ENCODE peak calls at places on chromosomes 3 and 15, in ten cellular contexts. I, B, A, V, W, P, S, L, Z and O are unnamed samples.

GRCh38 chr3:197309528-197310361 is 11.3 kb upstream of the DLG1 start:
- DNase-seq in I (no peak), B (peak), A (no peak), V (peak), W (no peak), P (no peak), S (no peak), L (no peak), Z (no peak), O (no peak)

GRCh38 chr3:56682458-56683121 is 475 bp downstream of the TASOR start:
- DNase-seq in I (peak), B (peak), A (peak), V (no peak), W (no peak), P (peak), S (peak), L (peak), Z (peak), O (peak)

GRCh38 chr3:23810342-23811116 is 4.8 kb downstream of the UBE2E1 start:
- DNase-seq in I (peak), B (peak), A (peak), V (no peak), W (peak), P (peak), S (no peak), L (peak), Z (peak), O (peak)

GRCh38 chr3:63931290-63931689 is 19.1 kb upstream of the SCAANT1 start:
- DNase-seq in I (no peak), B (peak), A (no peak), V (no peak), W (no peak), P (peak), S (no peak), L (no peak), Z (no peak), O (no peak)

GRCh38 chr3:81643721-81644120 is 117.7 kb downstream of the GBE1 start:
- DNase-seq in I (no peak), B (peak), A (no peak), V (peak), W (no peak), P (peak), S (no peak), L (no peak), Z (no peak), O (no peak)

GRCh38 chr3:156626104-156626503 is 48.3 kb upstream of the TIPARP start:
- DNase-seq in I (no peak), B (no peak), A (no peak), V (no peak), W (no peak), P (no peak), S (no peak), L (no peak), Z (no peak), O (peak)

GRCh38 chr3:106945435-106945834 is 431.8 kb upstream of the CCDC54 start:
- DNase-seq in I (no peak), B (no peak), A (no peak), V (no peak), W (no peak), P (peak), S (no peak), L (no peak), Z (no peak), O (no peak)

GRCh38 chr3:36890261-36890660 is 54.6 kb downstream of the TRANK1 start:
- DNase-seq in I (no peak), B (peak), A (no peak), V (no peak), W (no peak), P (no peak), S (no peak), L (no peak), Z (no peak), O (no peak)

GRCh38 chr3:195537995-195538394 is 5.1 kb downstream of the PPP1R2 start:
- DNase-seq in I (no peak), B (no peak), A (no peak), V (no peak), W (no peak), P (no peak), S (no peak), L (no peak), Z (no peak), O (no peak)

GRCh38 chr3:124526601-124527000 is 203.7 kb upstream of the UMPS start:
- DNase-seq in I (no peak), B (peak), A (no peak), V (no peak), W (peak), P (no peak), S (no peak), L (no peak), Z (no peak), O (no peak)

GRCh38 chr3:190579514-190580137 is 65.7 kb downstream of the IL1RAP start:
- DNase-seq in I (no peak), B (no peak), A (no peak), V (no peak), W (no peak), P (no peak), S (no peak), L (no peak), Z (no peak), O (no peak)

GRCh38 chr15:64232400-64232799 is 69.6 kb upstream of the PPIB start:
- DNase-seq in I (no peak), B (no peak), A (no peak), V (no peak), W (no peak), P (no peak), S (no peak), L (no peak), Z (no peak), O (no peak)

GRCh38 chr3:124532071-124532470 is 198.2 kb upstream of the UMPS start:
- DNase-seq in I (no peak), B (no peak), A (no peak), V (no peak), W (no peak), P (no peak), S (no peak), L (no peak), Z (no peak), O (no peak)

GRCh38 chr3:179015551-179016020 is 56.0 kb downstream of the ZMAT3 start:
- DNase-seq in I (no peak), B (peak), A (no peak), V (peak), W (peak), P (peak), S (no peak), L (peak), Z (no peak), O (no peak)

GRCh38 chr3:120420855-120421570 is 29.8 kb downstream of the FSTL1 start:
- DNase-seq in I (no peak), B (no peak), A (no peak), V (no peak), W (no peak), P (no peak), S (no peak), L (no peak), Z (no peak), O (no peak)

GRCh38 chr3:139534444-139534812 is 5.1 kb downstream of the RBP1 start:
- DNase-seq in I (no peak), B (no peak), A (no peak), V (peak), W (no peak), P (no peak), S (no peak), L (peak), Z (no peak), O (no peak)

GRCh38 chr3:125125822-125126245 is 70.0 kb upstream of the HEG1 start:
- DNase-seq in I (no peak), B (no peak), A (no peak), V (no peak), W (no peak), P (peak), S (no peak), L (no peak), Z (no peak), O (no peak)

GRCh38 chr3:108838411-108838810 is 15.8 kb downstream of the TRAT1 start:
- DNase-seq in I (no peak), B (no peak), A (no peak), V (no peak), W (no peak), P (no peak), S (no peak), L (no peak), Z (no peak), O (no peak)

GRCh38 chr3:136957751-136958288 is at the start of gene IL20RB:
- DNase-seq in I (no peak), B (peak), A (no peak), V (peak), W (peak), P (no peak), S (no peak), L (no peak), Z (no peak), O (no peak)

GRCh38 chr3:27722957-27723802 is 1.1 kb upstream of the EOMES start:
- DNase-seq in I (no peak), B (peak), A (no peak), V (no peak), W (no peak), P (no peak), S (no peak), L (no peak), Z (no peak), O (no peak)

GRCh38 chr15:101366853-101367252 is 71.8 kb upstream of the SNRPA1 start:
- DNase-seq in I (no peak), B (no peak), A (no peak), V (no peak), W (no peak), P (no peak), S (no peak), L (no peak), Z (no peak), O (no peak)

GRCh38 chr15:44265757-44266156 is 22.8 kb upstream of the GOLM2 start:
- DNase-seq in I (no peak), B (no peak), A (no peak), V (no peak), W (no peak), P (no peak), S (no peak), L (no peak), Z (no peak), O (no peak)

GRCh38 chr3:59979542-59979941 is 929.7 kb upstream of the CFAP20DC start:
- DNase-seq in I (no peak), B (no peak), A (no peak), V (no peak), W (no peak), P (no peak), S (no peak), L (no peak), Z (no peak), O (no peak)

GRCh38 chr3:50235716-50236483 is at the start of gene GNAI2:
- DNase-seq in I (peak), B (peak), A (peak), V (peak), W (peak), P (peak), S (peak), L (peak), Z (peak), O (peak)

GRCh38 chr3:132228923-132229322 is 88.3 kb upstream of the ACP3 start:
- DNase-seq in I (no peak), B (no peak), A (no peak), V (peak), W (no peak), P (no peak), S (no peak), L (no peak), Z (no peak), O (no peak)

GRCh38 chr3:58564456-58565160 is 12.6 kb downstream of the FAM107A start:
- DNase-seq in I (no peak), B (no peak), A (no peak), V (no peak), W (no peak), P (no peak), S (no peak), L (no peak), Z (no peak), O (peak)

GRCh38 chr3:29764603-29765254 is 483.9 kb downstream of the RBMS3 start:
- DNase-seq in I (no peak), B (no peak), A (no peak), V (peak), W (no peak), P (no peak), S (no peak), L (no peak), Z (no peak), O (no peak)

GRCh38 chr3:39870706-39871105 is 61.3 kb downstream of the MYRIP start:
- DNase-seq in I (no peak), B (no peak), A (no peak), V (no peak), W (no peak), P (no peak), S (no peak), L (no peak), Z (no peak), O (no peak)

GRCh38 chr3:184003187-184003967 is 14.3 kb downstream of the ABCC5 start:
- DNase-seq in I (no peak), B (no peak), A (no peak), V (no peak), W (no peak), P (no peak), S (no peak), L (no peak), Z (no peak), O (no peak)

GRCh38 chr3:64224826-64225606 is at the start of gene PRICKLE2:
- DNase-seq in I (no peak), B (peak), A (peak), V (no peak), W (no peak), P (no peak), S (no peak), L (peak), Z (peak), O (no peak)

GRCh38 chr15:78234515-78235040 is at the start of gene ACSBG1:
- DNase-seq in I (no peak), B (peak), A (peak), V (no peak), W (no peak), P (no peak), S (no peak), L (no peak), Z (no peak), O (no peak)
- TF ChIP-seq POLR2AphosphoS5 in I (no peak), B (no peak), A (no peak), V (no peak), W (no peak), P (no peak), S (no peak), L (no peak), Z (no peak), O (no peak)

GRCh38 chr15:100341662-100342560 is at the start of gene ADAMTS17:
- DNase-seq in I (peak), B (peak), A (peak), V (peak), W (peak), P (peak), S (peak), L (peak), Z (peak), O (peak)
- TF ChIP-seq POLR2AphosphoS5 in I (no peak), B (no peak), A (peak), V (peak), W (no peak), P (no peak), S (no peak), L (peak), Z (no peak), O (peak)

GRCh38 chr15:37377428-37377827 is 277.1 kb upstream of the MEIS2 start:
- DNase-seq in I (no peak), B (no peak), A (no peak), V (no peak), W (no peak), P (no peak), S (no peak), L (no peak), Z (no peak), O (no peak)
- TF ChIP-seq POLR2AphosphoS5 in I (no peak), B (no peak), A (no peak), V (no peak), W (no peak), P (no peak), S (no peak), L (no peak), Z (no peak), O (no peak)

GRCh38 chr3:185362850-185363661 is at the start of gene MAP3K13:
- DNase-seq in I (peak), B (peak), A (peak), V (peak), W (peak), P (peak), S (peak), L (peak), Z (peak), O (peak)
- TF ChIP-seq POLR2AphosphoS5 in I (peak), B (no peak), A (no peak), V (no peak), W (no peak), P (no peak), S (no peak), L (no peak), Z (no peak), O (peak)

GRCh38 chr15:43230640-43231115 is 9.9 kb upstream of the EPB42 start:
- DNase-seq in I (no peak), B (no peak), A (no peak), V (no peak), W (peak), P (no peak), S (no peak), L (no peak), Z (no peak), O (no peak)
- TF ChIP-seq POLR2AphosphoS5 in I (no peak), B (no peak), A (no peak), V (no peak), W (peak), P (no peak), S (no peak), L (no peak), Z (no peak), O (no peak)

GRCh38 chr3:42052132-42052866 is 38.9 kb upstream of the TRAK1 start:
- DNase-seq in I (no peak), B (no peak), A (no peak), V (no peak), W (no peak), P (no peak), S (no peak), L (no peak), Z (peak), O (no peak)
- TF ChIP-seq POLR2AphosphoS5 in I (no peak), B (no peak), A (no peak), V (no peak), W (no peak), P (no peak), S (no peak), L (no peak), Z (no peak), O (no peak)

DNA sequence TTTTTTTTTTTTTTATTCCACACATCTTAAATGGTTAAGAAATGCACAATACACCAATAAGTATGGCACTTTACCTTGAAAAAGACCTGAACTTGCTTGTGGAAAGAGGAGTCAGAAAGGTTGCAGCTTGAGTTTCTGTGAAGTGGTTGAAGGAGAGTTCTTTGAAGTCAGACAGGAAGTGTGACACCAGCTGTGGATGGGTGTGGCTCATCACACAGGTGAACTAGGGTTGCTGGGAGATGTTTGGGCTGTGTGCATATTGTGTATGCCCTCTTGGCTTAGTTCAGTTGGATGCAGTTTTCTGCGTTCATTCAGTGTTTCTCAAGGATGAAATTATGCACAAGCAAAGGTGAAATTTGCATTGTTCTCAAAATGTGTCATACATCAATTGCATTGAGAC is 6.3 kb downstream of the AEN start:
- DNase-seq in I (no peak), B (no peak), A (no peak), V (no peak), W (no peak), P (no peak), S (no peak), L (no peak), Z (no peak), O (no peak)
- TF ChIP-seq POLR2AphosphoS5 in I (no peak), B (no peak), A (no peak), V (no peak), W (no peak), P (no peak), S (no peak), L (no peak), Z (no peak), O (no peak)